ENCODE peak calls at places on chromosomes 13 and 19, in four cellular contexts. S is uterus, R is neural progenitor cell, X is foreskin fibroblast. I is an unnamed sample.

GRCh38 chr19:44512326-44513298 is 12.3 kb upstream of the ZNF180 start:
- DNase-seq in S (no peak), R (peak), X (peak), I (peak)

GRCh38 chr19:55494172-55494761 is 6.0 kb downstream of the SSC5D start:
- DNase-seq in S (peak), R (no peak), X (peak), I (no peak)

GRCh38 chr13:86563308-86563707 is 764.1 kb upstream of the SLITRK6 start:
- DNase-seq in S (no peak), R (no peak), X (peak), I (no peak)

GRCh38 chr13:114097893-114098688 is 34.3 kb downstream of the RASA3 start:
- DNase-seq in S (peak), R (no peak), X (no peak), I (no peak)

GRCh38 chr13:38463047-38463446 is 113.4 kb downstream of the UFM1 start:
- DNase-seq in S (no peak), R (no peak), X (no peak), I (no peak)

GRCh38 chr13:39297664-39298171 is 259.5 kb downstream of the NHLRC3 start:
- DNase-seq in S (no peak), R (no peak), X (no peak), I (no peak)

GRCh38 chr13:36913463-36913862 is 6.6 kb downstream of the SMAD9 start:
- DNase-seq in S (no peak), R (no peak), X (no peak), I (no peak)

GRCh38 chr13:64529874-64530485 is 2700.2 kb downstream of the PCDH9 start:
- DNase-seq in S (no peak), R (peak), X (no peak), I (peak)

GRCh38 chr13:99505814-99506269 is 4.6 kb downstream of the TM9SF2 start:
- DNase-seq in S (no peak), R (no peak), X (no peak), I (no peak)

GRCh38 chr13:59745395-59745788 is 418.3 kb downstream of the DIAPH3 start:
- DNase-seq in S (no peak), R (no peak), X (peak), I (no peak)

GRCh38 chr13:65330691-65331090 is 1899.4 kb downstream of the PCDH9 start:
- DNase-seq in S (no peak), R (no peak), X (no peak), I (no peak)

GRCh38 chr13:65909501-65909900 is 1320.6 kb downstream of the PCDH9 start:
- DNase-seq in S (no peak), R (no peak), X (no peak), I (no peak)

GRCh38 chr13:26456578-26457119 is 100.8 kb upstream of the WASF3 start:
- DNase-seq in S (no peak), R (no peak), X (no peak), I (no peak)

GRCh38 chr19:14835011-14835410 is at the start of the genes OR7A5 and OR7C1:
- DNase-seq in S (no peak), R (no peak), X (no peak), I (no peak)

GRCh38 chr13:69425235-69425634 is 682.4 kb upstream of the ATXN8OS start:
- DNase-seq in S (no peak), R (no peak), X (no peak), I (no peak)

GRCh38 chr19:29044037-29044436 is 168.9 kb downstream of the UQCRFS1 start:
- DNase-seq in S (no peak), R (no peak), X (no peak), I (no peak)

GRCh38 chr19:3358919-3359849 is 7.2 kb upstream of the NFIC start:
- DNase-seq in S (peak), R (peak), X (no peak), I (peak)

GRCh38 chr13:110010433-110011135 is 224.2 kb upstream of the IRS2 start:
- DNase-seq in S (no peak), R (no peak), X (no peak), I (no peak)

GRCh38 chr13:27869436-27870090 is 50.2 kb upstream of the PDX1 start:
- DNase-seq in S (no peak), R (no peak), X (no peak), I (no peak)

GRCh38 chr13:85140192-85140591 is 659.0 kb downstream of the SLITRK6 start:
- DNase-seq in S (no peak), R (no peak), X (no peak), I (no peak)

DNA sequence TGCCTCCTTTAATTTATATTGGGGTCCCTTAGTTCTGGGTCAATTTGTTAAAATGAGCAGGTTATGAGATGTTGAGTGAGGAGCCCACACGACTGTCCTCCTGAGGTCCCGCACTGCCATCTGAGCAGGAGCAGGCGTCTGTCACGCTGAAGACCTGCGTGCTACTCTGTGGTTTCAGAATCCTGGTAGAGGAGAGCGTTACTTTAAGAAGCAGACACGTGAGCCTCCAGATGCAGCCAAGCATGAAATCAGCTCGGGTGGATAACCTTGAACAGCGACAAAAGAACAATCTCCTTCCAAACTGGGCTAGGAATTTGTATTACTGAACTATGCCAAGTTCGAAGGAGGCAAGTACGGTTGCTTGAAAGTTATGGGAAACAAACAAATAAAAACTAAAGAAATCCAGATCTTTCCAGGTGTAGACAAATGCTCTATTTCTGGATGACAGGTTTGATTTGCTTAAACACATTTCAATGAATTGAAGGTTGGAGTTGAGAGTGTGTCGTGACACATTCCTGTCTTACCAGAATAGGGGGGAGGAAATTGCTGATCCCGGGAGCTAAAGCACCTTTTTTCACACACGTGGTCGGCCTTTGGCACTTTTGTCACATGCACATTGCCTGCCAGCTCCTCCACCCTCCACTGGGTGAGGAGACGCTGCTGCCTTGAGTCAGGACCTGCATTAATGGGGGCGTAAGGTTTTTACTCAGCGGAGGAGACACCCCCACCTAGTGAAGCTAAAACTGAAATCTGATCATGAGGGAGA is 945.5 kb upstream of the SLC10A2 start:
- DNase-seq in S (no peak), R (peak), X (no peak), I (peak)
- TF ChIP-seq CTCF in S (no peak), R (no peak), X (no peak), I (no peak)

DNA sequence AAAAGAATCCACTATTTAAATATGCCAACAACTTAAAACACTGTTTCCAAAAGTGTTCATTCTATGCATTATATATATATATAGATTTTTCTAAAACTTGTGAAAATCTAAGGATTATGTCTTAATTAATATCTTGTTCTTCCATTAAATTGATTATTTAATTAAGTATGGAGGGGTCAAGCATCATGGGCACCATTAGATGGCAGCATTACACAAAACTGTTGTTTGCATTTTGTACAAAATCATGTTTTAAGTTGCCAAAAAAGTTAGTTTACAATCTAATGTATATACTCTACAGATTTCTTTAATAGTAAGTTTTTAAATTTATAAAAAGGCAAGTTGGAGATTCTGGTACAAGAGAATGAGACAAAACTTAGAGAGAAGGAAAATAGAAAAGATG is 213.2 kb upstream of the EDNRB start:
- DNase-seq in S (no peak), R (no peak), X (no peak), I (no peak)
- TF ChIP-seq CTCF in S (no peak), R (peak), X (peak), I (peak)

GRCh38 chr19:48636859-48637448 is at the start of gene DBP:
- DNase-seq in S (no peak), R (no peak), X (no peak), I (peak)

GRCh38 chr19:48639483-48640375 is 2.5 kb upstream of the DBP start:
- DNase-seq in S (peak), R (no peak), X (no peak), I (no peak)

GRCh38 chr19:48637449-48637947 is 319 bp upstream of the DBP start:
- DNase-seq in S (peak), R (peak), X (peak), I (peak)

GRCh38 chr19:48638831-48639381 is 1.7 kb upstream of the DBP start:
- DNase-seq in S (peak), R (no peak), X (no peak), I (peak)

DNA sequence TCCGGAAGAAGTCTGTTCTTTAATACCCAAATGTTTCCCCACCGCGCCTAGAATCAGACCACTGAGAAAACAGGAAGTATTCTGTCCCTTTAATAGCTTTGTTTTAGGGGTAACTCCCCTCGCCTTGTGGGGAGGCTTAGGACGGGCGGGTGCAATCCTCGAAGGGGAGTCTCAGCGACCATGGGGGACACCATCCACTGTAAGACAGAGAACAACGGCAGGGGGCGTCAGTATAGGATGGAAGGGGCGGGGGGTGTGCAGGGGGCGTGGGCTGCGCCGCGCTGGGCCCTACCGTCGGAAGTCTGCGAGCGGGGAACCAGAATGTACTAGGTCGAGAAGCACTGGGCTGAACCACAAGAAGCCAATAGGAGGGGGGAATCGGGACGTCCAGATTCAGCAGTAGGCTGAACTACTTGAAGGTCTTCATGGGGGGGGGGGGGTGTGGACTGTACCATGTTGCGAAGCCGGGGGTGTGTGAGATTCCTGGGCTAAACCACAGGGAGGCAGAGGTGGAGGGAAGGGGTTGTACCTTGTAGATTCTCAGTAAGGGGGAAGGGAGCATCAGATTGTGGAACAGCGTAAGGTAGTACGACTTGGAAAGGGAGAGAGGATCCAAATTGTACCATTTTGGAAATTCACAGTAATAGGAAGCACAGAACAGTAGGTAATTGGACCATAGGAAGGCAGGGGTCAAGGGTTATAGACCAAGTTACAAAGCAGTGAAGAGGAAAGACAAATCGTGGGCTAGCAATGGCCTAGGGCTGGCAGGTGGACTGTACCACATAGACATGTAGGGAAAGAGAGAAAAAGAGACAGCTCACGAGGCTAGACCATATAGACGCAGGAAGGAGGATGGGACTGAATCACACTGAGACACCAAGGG is 1.0 kb upstream of the DBP start:
- DNase-seq in S (peak), R (peak), X (peak), I (peak)
- TF ChIP-seq CTCF in S (no peak), R (peak), X (no peak), I (no peak)

DNA sequence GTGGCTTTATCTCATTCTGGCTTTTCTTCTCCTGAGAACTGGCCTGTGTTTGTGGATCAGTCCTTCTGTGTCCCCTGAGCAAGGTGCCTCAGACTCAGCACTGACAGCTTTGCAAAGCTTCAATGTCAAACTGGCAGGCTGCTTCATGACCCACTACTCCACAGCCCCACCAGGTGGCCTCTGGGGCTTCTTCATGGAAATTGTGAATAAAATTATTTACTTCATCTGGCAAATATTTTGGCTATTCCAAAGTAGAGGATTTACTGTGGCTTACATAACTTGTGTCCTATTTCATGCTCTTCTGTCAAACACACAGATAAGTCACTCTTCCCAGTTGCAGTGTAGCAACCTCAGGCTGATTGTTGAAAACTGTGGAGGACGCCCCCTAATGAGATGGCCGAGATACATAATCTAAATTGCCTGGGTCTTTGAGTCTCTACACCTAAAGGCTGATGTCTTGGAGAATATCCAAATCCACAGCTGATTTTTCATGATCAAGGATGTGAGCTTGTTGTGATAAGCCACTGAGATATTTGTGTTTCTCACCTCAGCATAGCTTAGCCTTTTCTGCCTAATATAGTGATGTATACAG is 721.9 kb upstream of the SLC10A2 start:
- DNase-seq in S (no peak), R (no peak), X (no peak), I (peak)
- TF ChIP-seq CTCF in S (no peak), R (peak), X (no peak), I (no peak)

GRCh38 chr19:1291761-1292418 is 6.2 kb downstream of the EFNA2 start:
- DNase-seq in S (no peak), R (no peak), X (no peak), I (no peak)
- TF ChIP-seq CTCF in S (no peak), R (no peak), X (no peak), I (no peak)

GRCh38 chr19:40806385-40807146 is 7.6 kb downstream of the EGLN2 start:
- DNase-seq in S (peak), R (peak), X (peak), I (peak)
- TF ChIP-seq CTCF in S (peak), R (peak), X (peak), I (peak)

DNA sequence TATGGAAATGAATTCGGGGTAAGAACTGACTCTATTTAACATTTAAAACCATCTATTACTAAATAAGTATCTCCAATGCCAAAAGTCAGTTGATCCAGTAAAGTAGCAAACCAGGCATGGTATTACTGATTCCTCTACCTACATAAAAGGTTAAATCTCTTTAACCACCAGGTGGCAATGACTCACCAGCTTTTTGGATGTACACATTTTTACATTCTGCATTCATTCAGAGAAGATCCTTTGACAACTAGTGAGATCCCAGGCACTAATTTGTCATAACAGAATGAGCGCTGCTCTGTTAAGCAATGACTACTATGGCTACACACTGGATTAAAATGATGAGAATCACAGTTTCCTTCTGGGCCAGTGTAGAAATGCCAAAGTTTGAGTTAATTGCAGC is 329.8 kb upstream of the GPC6 start:
- DNase-seq in S (no peak), R (peak), X (no peak), I (no peak)
- TF ChIP-seq CTCF in S (no peak), R (peak), X (no peak), I (peak)

DNA sequence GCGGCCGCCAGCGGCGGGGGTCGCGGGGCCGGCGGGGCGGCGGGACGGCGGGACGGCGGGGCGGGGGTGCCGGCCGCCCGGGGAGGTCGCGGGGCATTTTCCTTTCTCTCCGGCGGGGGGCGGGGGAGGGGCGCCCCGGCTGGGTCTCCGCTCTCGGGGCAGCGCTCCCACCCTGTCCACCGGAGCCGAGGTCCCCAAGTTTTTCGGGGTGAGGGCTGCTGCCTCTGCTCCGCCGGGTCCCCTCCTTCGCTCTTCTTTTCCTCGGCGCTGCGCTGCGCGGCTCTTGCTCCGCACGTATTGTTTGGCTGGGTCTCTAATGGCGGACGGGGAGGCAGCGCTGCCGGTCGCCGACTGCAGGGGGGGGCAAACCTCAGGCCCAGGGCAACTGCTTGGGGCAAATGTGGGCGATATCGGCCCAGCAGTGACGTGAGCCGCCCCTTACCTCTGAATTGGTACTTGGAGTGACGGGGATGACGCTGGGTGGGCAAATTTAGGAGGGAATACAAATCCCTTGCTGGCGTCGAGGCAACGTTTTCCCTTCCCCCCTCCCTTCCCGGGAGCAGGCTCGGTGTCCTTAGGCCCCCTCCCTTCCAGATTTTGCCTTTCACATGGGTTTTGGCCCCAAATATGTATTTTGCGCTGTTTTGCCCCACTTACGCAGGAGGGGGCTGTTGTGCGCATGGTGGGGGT is 759 bp downstream of the ZMYM2 start:
- DNase-seq in S (peak), R (peak), X (peak), I (peak)
- TF ChIP-seq CTCF in S (peak), R (no peak), X (peak), I (no peak)

GRCh38 chr13:67416047-67416925 is 186.2 kb upstream of the PCDH9 start:
- DNase-seq in S (no peak), R (peak), X (peak), I (peak)
- TF ChIP-seq CTCF in S (no peak), R (peak), X (peak), I (peak)

GRCh38 chr13:101115762-101116161 is 300.5 kb downstream of the NALCN start:
- DNase-seq in S (no peak), R (peak), X (peak), I (no peak)
- TF ChIP-seq CTCF in S (no peak), R (peak), X (peak), I (no peak)

I was measured in nephron progenitor cell.